ENCODE peak calls at places on chromosome 10, in nine cellular contexts. L is K562, O is prostate gland, H is vagina, Y is spleen, A is heart left ventricle, P is body of pancreas, U is Peyer's patch, F is ovary. E is an unnamed sample.

GRCh38 chr10:128661404-128662197 is 535.4 kb upstream of the MKI67 start:
- DNase-seq in P (no peak), H (no peak), A (no peak), F (no peak), O (no peak), L (no peak), U (no peak), Y (no peak), E (no peak)

GRCh38 chr10:32271617-32272016 is 75.3 kb downstream of the EPC1 start:
- DNase-seq in L (no peak), H (no peak), Y (no peak), O (no peak), P (peak), A (no peak), F (no peak), U (no peak), E (no peak)

GRCh38 chr10:78977761-78978305 is 90.9 kb upstream of the ZMIZ1 start:
- DNase-seq in Y (no peak), P (peak), F (peak), U (no peak), O (no peak), L (no peak), H (no peak), A (peak), E (no peak)

GRCh38 chr10:99531026-99531695 is 1.6 kb upstream of the NKX2-3 start:
- DNase-seq in L (no peak), H (no peak), A (no peak), Y (no peak), U (no peak), F (no peak), O (no peak), P (no peak), E (no peak)

GRCh38 chr10:104424719-104425118 is 71.1 kb downstream of the CFAP58 start:
- DNase-seq in U (no peak), H (no peak), L (no peak), P (no peak), A (no peak), Y (no peak), F (no peak), O (no peak), E (no peak)

GRCh38 chr10:33478089-33478674 is 143.7 kb upstream of the NRP1 start:
- DNase-seq in H (no peak), O (no peak), A (no peak), L (no peak), Y (no peak), F (no peak), U (no peak), P (no peak), E (no peak)

GRCh38 chr10:119449210-119449584 is 93.3 kb downstream of the RGS10 start:
- DNase-seq in Y (no peak), U (no peak), H (no peak), L (no peak), F (no peak), P (no peak), A (no peak), O (no peak), E (no peak)

GRCh38 chr10:5527332-5528200 is 2.8 kb downstream of the CALML3 start:
- DNase-seq in F (peak), U (peak), L (no peak), O (no peak), P (no peak), Y (peak), H (no peak), A (no peak), E (peak)

GRCh38 chr10:81708946-81709345 is 166.0 kb upstream of the NRG3 start:
- DNase-seq in Y (no peak), F (no peak), H (no peak), P (no peak), O (no peak), A (no peak), L (no peak), U (no peak), E (no peak)

GRCh38 chr10:13003781-13004180 is 2.3 kb upstream of the CCDC3 start:
- DNase-seq in A (no peak), O (no peak), Y (no peak), F (no peak), H (no peak), L (no peak), P (no peak), U (no peak), E (no peak)

GRCh38 chr10:47217123-47217522 is 82.9 kb upstream of the GDF10 start:
- DNase-seq in P (no peak), O (no peak), L (no peak), F (no peak), U (no peak), A (no peak), Y (no peak), H (no peak), E (no peak)

GRCh38 chr10:54559498-54559897 is 241.5 kb downstream of the PCDH15 start:
- DNase-seq in O (no peak), F (no peak), A (no peak), P (no peak), L (no peak), U (no peak), Y (no peak), H (no peak), E (no peak)

GRCh38 chr10:6353526-6353925 is 150.8 kb downstream of the PFKFB3 start:
- DNase-seq in A (no peak), L (no peak), O (peak), Y (no peak), U (no peak), F (no peak), H (no peak), P (no peak), E (no peak)

GRCh38 chr10:103685880-103686669 is 169.3 kb downstream of the SH3PXD2A start:
- DNase-seq in A (peak), Y (peak), U (peak), F (peak), O (peak), P (peak), H (no peak), L (peak), E (peak)

GRCh38 chr10:28678687-28679457 is 1.6 kb downstream of the BAMBI start:
- DNase-seq in P (peak), L (peak), A (no peak), Y (no peak), H (peak), O (no peak), U (no peak), F (no peak), E (peak)

GRCh38 chr10:113987805-113988204 is 55.9 kb upstream of the ADRB1 start:
- DNase-seq in O (no peak), H (no peak), U (no peak), P (peak), Y (no peak), A (peak), F (no peak), L (no peak), E (peak)

GRCh38 chr10:63752318-63752717 is 231.1 kb downstream of the REEP3 start:
- DNase-seq in O (no peak), L (no peak), U (no peak), Y (no peak), P (no peak), A (no peak), F (no peak), H (no peak), E (no peak)

GRCh38 chr10:7659560-7659959 is 7.2 kb downstream of the ITIH5 start:
- DNase-seq in O (no peak), U (no peak), L (no peak), F (no peak), Y (no peak), P (no peak), A (no peak), H (no peak), E (no peak)

GRCh38 chr10:129758180-129758579 is 205.9 kb downstream of the EBF3 start:
- DNase-seq in P (no peak), L (no peak), U (peak), A (no peak), H (peak), O (peak), F (no peak), Y (peak), E (peak)

GRCh38 chr10:48384699-48384982 is 78.2 kb downstream of the MAPK8 start:
- DNase-seq in P (no peak), A (no peak), L (peak), Y (no peak), O (no peak), U (no peak), H (no peak), F (no peak), E (no peak)

DNA sequence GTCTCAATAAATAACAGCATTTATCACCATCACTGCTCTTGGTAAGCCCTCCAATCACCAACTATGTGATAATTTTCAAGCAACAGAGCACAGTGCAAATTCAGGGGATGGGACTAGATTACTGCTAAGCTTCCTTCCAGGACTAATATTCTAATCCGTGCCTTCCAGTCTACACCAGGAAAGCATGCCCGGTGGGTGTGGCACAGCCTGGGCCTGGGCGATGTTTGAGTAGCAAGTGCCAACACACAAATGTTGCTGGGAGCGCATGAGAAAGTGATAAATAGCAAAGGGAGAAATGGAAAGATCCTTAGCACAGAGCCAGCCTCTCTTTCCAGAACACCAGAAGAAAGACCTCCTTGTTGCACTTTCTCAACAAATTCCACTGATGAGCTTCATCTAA is 13.5 kb upstream of the TM9SF3 start:
- DNase-seq in F (no peak), L (no peak), U (no peak), P (no peak), O (peak), H (no peak), Y (no peak), A (no peak), E (no peak)
- TF ChIP-seq POLR2A in F (no peak), L (no peak), U (no peak), P (no peak), O (no peak), H (no peak), Y (no peak), A (no peak), E (no peak)

GRCh38 chr10:72319416-72320254 is 35.1 kb downstream of the DNAJB12 start:
- DNase-seq in A (peak), P (peak), Y (peak), L (peak), F (peak), O (peak), H (no peak), U (peak), E (peak)
- TF ChIP-seq POLR2A in A (peak), P (peak), Y (no peak), L (no peak), F (peak), O (peak), H (no peak), U (peak), E (no peak)

GRCh38 chr10:30708234-30708633 is 78.7 kb upstream of the LYZL2 start:
- DNase-seq in L (no peak), A (no peak), P (no peak), Y (no peak), U (no peak), O (no peak), H (no peak), F (no peak), E (no peak)

GRCh38 chr10:30704016-30704600 is 74.6 kb upstream of the LYZL2 start:
- DNase-seq in Y (no peak), A (no peak), P (no peak), O (no peak), U (no peak), H (no peak), L (no peak), F (no peak), E (no peak)

GRCh38 chr10:30705086-30705624 is 75.6 kb upstream of the LYZL2 start:
- DNase-seq in O (no peak), P (no peak), F (no peak), L (no peak), A (no peak), H (no peak), Y (no peak), U (no peak), E (no peak)

GRCh38 chr10:30702860-30703259 is 73.3 kb upstream of the LYZL2 start:
- DNase-seq in Y (no peak), F (no peak), O (no peak), H (no peak), U (no peak), P (no peak), L (no peak), A (no peak), E (no peak)

GRCh38 chr10:30705625-30706149 is 76.1 kb upstream of the LYZL2 start:
- DNase-seq in F (no peak), O (no peak), Y (peak), P (no peak), L (no peak), A (no peak), H (no peak), U (no peak), E (peak)
- TF ChIP-seq POLR2A in F (no peak), O (no peak), Y (no peak), P (no peak), L (no peak), A (no peak), H (no peak), U (no peak), E (no peak)

DNA sequence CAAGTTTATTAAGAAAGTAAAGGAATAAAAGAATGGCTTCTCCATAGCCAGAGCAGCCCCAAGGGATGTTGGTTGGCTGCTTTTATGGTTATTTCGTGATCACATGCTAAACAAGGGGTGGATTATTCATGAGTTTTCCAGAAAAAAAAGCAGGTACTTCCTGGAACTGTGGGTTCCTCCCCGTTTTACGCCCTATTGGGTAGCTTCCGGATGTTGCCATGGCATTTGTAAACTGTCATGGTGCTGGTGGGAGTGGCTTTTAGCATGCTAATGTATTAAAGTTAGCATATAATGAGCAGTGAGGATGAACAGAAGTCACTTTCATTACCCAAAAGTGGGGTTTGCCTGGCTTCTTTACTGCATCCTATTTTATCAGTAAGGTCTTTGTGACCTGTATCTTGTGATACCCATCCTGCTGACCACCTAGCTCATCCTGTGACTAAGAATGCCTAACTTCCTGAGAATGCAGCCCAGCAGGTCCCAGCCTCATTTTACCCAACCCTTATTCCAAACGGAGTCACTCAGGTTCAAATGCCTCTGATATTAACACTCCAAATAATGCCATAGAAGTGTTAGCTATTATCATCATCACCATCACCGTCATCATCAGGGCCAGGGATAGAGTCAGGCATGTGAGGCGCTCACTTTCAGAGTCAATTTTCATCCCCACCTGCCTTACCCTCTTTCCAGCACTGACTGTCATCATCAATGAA is 85.7 kb downstream of the SLC16A9 start:
- DNase-seq in L (no peak), H (no peak), O (no peak), Y (no peak), P (no peak), A (no peak), F (no peak), U (no peak), E (no peak)
- TF ChIP-seq POLR2A in L (no peak), H (no peak), O (no peak), Y (no peak), P (no peak), A (no peak), F (no peak), U (no peak), E (no peak)

GRCh38 chr10:77533156-77533886 is 104.3 kb downstream of the KCNMA1 start:
- DNase-seq in F (no peak), H (no peak), P (peak), A (no peak), U (no peak), L (no peak), O (no peak), Y (no peak), E (no peak)
- TF ChIP-seq POLR2A in F (no peak), H (no peak), P (no peak), A (no peak), U (no peak), L (no peak), O (no peak), Y (no peak), E (no peak)

GRCh38 chr10:110508389-110508788 is 10.7 kb downstream of the DUSP5 start:
- DNase-seq in A (no peak), Y (no peak), L (no peak), P (no peak), U (no peak), H (no peak), F (no peak), O (no peak), E (no peak)

GRCh38 chr10:110508806-110509544 is 11.3 kb downstream of the DUSP5 start:
- DNase-seq in L (no peak), H (no peak), U (no peak), P (no peak), A (peak), F (no peak), Y (no peak), O (no peak), E (no peak)

GRCh38 chr10:110506448-110506847 is 8.7 kb downstream of the DUSP5 start:
- DNase-seq in F (no peak), A (no peak), Y (no peak), O (no peak), L (no peak), P (no peak), U (no peak), H (no peak), E (no peak)

GRCh38 chr10:110505130-110505815 is 7.6 kb downstream of the DUSP5 start:
- DNase-seq in F (no peak), H (no peak), P (no peak), O (no peak), A (no peak), L (no peak), Y (no peak), U (no peak), E (no peak)

GRCh38 chr10:110507303-110507702 is 9.6 kb downstream of the DUSP5 start:
- DNase-seq in Y (no peak), A (no peak), P (no peak), L (no peak), H (no peak), F (no peak), O (no peak), U (no peak), E (no peak)
- TF ChIP-seq POLR2A in Y (no peak), A (no peak), P (no peak), L (no peak), H (no peak), F (no peak), O (no peak), U (no peak), E (no peak)

GRCh38 chr10:68105820-68106219 is 3.5 kb upstream of the MYPN start:
- DNase-seq in O (no peak), A (no peak), P (no peak), H (no peak), U (no peak), L (no peak), Y (no peak), F (no peak), E (no peak)
- TF ChIP-seq POLR2A in O (no peak), A (no peak), P (no peak), H (no peak), U (no peak), L (no peak), Y (no peak), F (no peak), E (no peak)

GRCh38 chr10:133114251-133114650 is 26.5 kb downstream of the ADGRA1 start:
- DNase-seq in O (no peak), L (no peak), F (no peak), Y (peak), U (no peak), P (no peak), H (no peak), A (no peak), E (no peak)

GRCh38 chr10:133115453-133115842 is 27.7 kb downstream of the ADGRA1 start:
- DNase-seq in L (no peak), A (no peak), F (no peak), Y (peak), H (no peak), U (no peak), O (no peak), P (no peak), E (no peak)

GRCh38 chr10:133114726-133115452 is 27.2 kb downstream of the ADGRA1 start:
- DNase-seq in U (no peak), F (no peak), Y (peak), P (no peak), O (no peak), L (no peak), H (no peak), A (no peak), E (no peak)

GRCh38 chr10:133113847-133114246 is 26.1 kb downstream of the ADGRA1 start:
- DNase-seq in Y (peak), U (no peak), F (no peak), O (no peak), L (no peak), A (no peak), H (no peak), P (no peak), E (no peak)

GRCh38 chr10:133113146-133113830 is 25.6 kb downstream of the ADGRA1 start:
- DNase-seq in L (no peak), U (no peak), P (no peak), Y (peak), H (no peak), F (no peak), O (no peak), A (no peak), E (no peak)
- TF ChIP-seq POLR2A in L (no peak), U (no peak), P (no peak), Y (no peak), H (no peak), F (no peak), O (no peak), A (no peak), E (no peak)

E was measured in lower leg skin.